ENCODE peak calls at places on chromosomes 12 and 14, in five cellular contexts. J is A549; E is CD8-positive, alpha-beta T cell; Q is choroid plexus epithelial cell; T is AG04449. F is an unnamed sample.

GRCh38 chr14:31024042-31024480 is 1.4 kb upstream of the AP4S1 start:
- DNase-seq in J (no peak), E (no peak), Q (no peak), T (no peak), F (no peak)

GRCh38 chr14:56949828-56950227 is 139.5 kb upstream of the OTX2 start:
- DNase-seq in J (no peak), E (no peak), Q (peak), T (no peak), F (no peak)

GRCh38 chr12:24233519-24234246 is 284.2 kb upstream of the SOX5 start:
- DNase-seq in J (no peak), E (no peak), Q (no peak), T (no peak), F (no peak)

GRCh38 chr14:90639641-90640040 is 176.6 kb downstream of the TTC7B start:
- DNase-seq in J (no peak), E (no peak), Q (no peak), T (no peak), F (no peak)

GRCh38 chr12:113103756-113104450 is 31.7 kb downstream of the RASAL1 start:
- DNase-seq in J (no peak), E (peak), Q (no peak), T (no peak), F (no peak)

GRCh38 chr14:96067985-96068930 is 29.1 kb downstream of the C14orf132 start:
- DNase-seq in J (no peak), E (no peak), Q (no peak), T (no peak), F (no peak)

GRCh38 chr14:103006991-103007520 is 50.3 kb downstream of the CDC42BPB start:
- DNase-seq in J (no peak), E (no peak), Q (no peak), T (no peak), F (no peak)

GRCh38 chr12:92759634-92760268 is 57.0 kb downstream of the PLEKHG7 start:
- DNase-seq in J (peak), E (no peak), Q (peak), T (peak), F (no peak)

GRCh38 chr14:94394025-94394493 is 5.7 kb upstream of the SERPINA1 start:
- DNase-seq in J (no peak), E (no peak), Q (no peak), T (no peak), F (no peak)

GRCh38 chr14:105659935-105660527 is 133.6 kb downstream of the TMEM121 start:
- DNase-seq in J (no peak), E (no peak), Q (no peak), T (no peak), F (no peak)

GRCh38 chr14:80906946-80907345 is 34.6 kb downstream of the CEP128 start:
- DNase-seq in J (no peak), E (no peak), Q (no peak), T (no peak), F (no peak)

GRCh38 chr14:80906336-80906735 is 35.2 kb downstream of the CEP128 start:
- DNase-seq in J (no peak), E (no peak), Q (no peak), T (no peak), F (no peak)

GRCh38 chr14:80901813-80902212 is 39.7 kb downstream of the CEP128 start:
- DNase-seq in J (no peak), E (no peak), Q (no peak), T (no peak), F (no peak)

GRCh38 chr14:80902608-80903007 is 38.9 kb downstream of the CEP128 start:
- DNase-seq in J (no peak), E (no peak), Q (no peak), T (no peak), F (no peak)

GRCh38 chr14:80901260-80901659 is 40.3 kb downstream of the CEP128 start:
- DNase-seq in J (no peak), E (no peak), Q (no peak), T (no peak), F (no peak)
- H3K4me3 ChIP-seq in J (no peak), E (no peak), Q (no peak), T (no peak), F (no peak)

GRCh38 chr12:2961705-2962104 is 2.5 kb downstream of the TEAD4 start:
- DNase-seq in J (no peak), E (no peak), Q (no peak), T (no peak), F (no peak)

GRCh38 chr12:2959508-2960431 is 573 bp downstream of the TEAD4 start:
- DNase-seq in J (peak), E (no peak), Q (peak), T (no peak), F (no peak)

GRCh38 chr12:2960432-2960956 is 1.3 kb downstream of the TEAD4 start:
- DNase-seq in J (peak), E (no peak), Q (peak), T (no peak), F (peak)

GRCh38 chr12:2959194-2959507 is at the start of gene TEAD4:
- DNase-seq in J (peak), E (no peak), Q (peak), T (no peak), F (no peak)

GRCh38 chr12:2960996-2961616 is 1.9 kb downstream of the TEAD4 start:
- DNase-seq in J (no peak), E (no peak), Q (peak), T (no peak), F (no peak)
- H3K4me3 ChIP-seq in J (peak), E (no peak), Q (peak), T (peak), F (peak)

GRCh38 chr12:105332925-105333324 is 2.4 kb downstream of the C12orf75 start:
- DNase-seq in J (no peak), E (no peak), Q (no peak), T (no peak), F (no peak)

GRCh38 chr12:105329926-105330282 is 587 bp upstream of the C12orf75 start:
- DNase-seq in J (no peak), E (no peak), Q (no peak), T (no peak), F (no peak)

GRCh38 chr12:105330283-105330937 is at the start of gene C12orf75:
- DNase-seq in J (peak), E (peak), Q (peak), T (no peak), F (peak)

GRCh38 chr12:105330938-105331804 is 680 bp downstream of the C12orf75 start:
- DNase-seq in J (no peak), E (peak), Q (no peak), T (no peak), F (no peak)

GRCh38 chr12:105331805-105332251 is 1.3 kb downstream of the C12orf75 start:
- DNase-seq in J (no peak), E (peak), Q (no peak), T (no peak), F (no peak)
- H3K4me3 ChIP-seq in J (peak), E (peak), Q (peak), T (peak), F (peak)

DNA sequence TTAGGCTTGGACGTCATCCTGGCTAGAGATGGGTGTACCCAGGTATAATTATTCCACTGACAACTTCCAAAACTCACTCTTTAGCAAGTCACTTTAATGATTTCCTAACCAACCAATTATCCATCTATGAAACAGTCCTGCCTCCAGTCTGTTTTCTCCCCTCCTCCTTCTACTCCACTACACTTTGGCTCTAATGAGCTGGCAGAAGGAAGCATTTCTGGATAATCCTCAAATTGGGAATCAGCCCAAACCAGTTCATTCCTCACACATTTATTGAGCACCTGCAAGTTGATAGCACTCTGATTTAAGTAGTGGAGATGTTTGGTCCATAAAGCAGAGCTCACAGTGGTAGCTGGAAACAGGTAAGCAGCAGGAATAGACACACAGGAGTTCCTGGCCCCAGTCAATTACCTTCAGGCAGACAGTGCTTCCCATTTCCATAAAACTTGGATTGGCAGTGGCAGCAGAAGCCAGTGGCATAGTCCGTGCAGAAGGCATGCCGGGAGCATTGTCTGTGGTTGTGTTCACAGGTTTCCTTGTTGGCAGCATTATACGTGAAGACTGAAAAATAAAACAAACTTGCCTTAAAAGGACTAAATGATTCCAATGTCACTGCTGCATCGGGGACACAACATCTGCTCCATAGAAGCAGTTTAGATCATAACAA is 26.4 kb downstream of the NID2 start:
- DNase-seq in J (no peak), E (no peak), Q (no peak), T (no peak), F (no peak)
- H3K4me3 ChIP-seq in J (no peak), E (no peak), Q (no peak), T (no peak), F (no peak)

GRCh38 chr14:88824314-88825077 is at the start of gene TTC8:
- DNase-seq in J (peak), E (peak), Q (peak), T (peak), F (peak)

GRCh38 chr14:88823968-88824313 is 510 bp upstream of the TTC8 start:
- DNase-seq in J (no peak), E (no peak), Q (no peak), T (no peak), F (no peak)

GRCh38 chr14:88825078-88825458 is 617 bp downstream of the TTC8 start:
- DNase-seq in J (peak), E (no peak), Q (peak), T (no peak), F (no peak)

GRCh38 chr14:88821888-88822287 is 2.6 kb upstream of the TTC8 start:
- DNase-seq in J (no peak), E (no peak), Q (no peak), T (no peak), F (no peak)

DNA sequence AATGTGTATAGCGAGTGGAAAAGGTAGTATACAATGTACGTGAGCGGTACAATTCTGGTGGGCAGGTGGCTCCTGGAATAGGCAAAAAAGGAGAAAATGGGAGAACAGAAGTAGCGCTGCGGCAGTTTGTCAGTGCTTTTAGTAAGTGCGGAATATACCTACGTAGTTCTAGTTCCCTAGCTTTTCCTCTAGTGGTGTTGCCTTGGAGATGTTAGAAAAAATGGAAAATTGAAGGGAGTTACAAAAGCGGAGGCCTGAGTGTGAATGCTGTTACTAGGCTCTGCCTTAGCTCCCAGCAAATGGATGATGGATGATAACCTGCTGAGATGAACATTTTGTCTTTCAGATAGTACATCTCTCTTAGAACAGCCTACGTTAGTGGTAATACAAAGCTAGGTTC is 1.1 kb downstream of the TTC8 start:
- DNase-seq in J (no peak), E (no peak), Q (no peak), T (no peak), F (no peak)
- H3K4me3 ChIP-seq in J (peak), E (no peak), Q (peak), T (peak), F (no peak)

DNA sequence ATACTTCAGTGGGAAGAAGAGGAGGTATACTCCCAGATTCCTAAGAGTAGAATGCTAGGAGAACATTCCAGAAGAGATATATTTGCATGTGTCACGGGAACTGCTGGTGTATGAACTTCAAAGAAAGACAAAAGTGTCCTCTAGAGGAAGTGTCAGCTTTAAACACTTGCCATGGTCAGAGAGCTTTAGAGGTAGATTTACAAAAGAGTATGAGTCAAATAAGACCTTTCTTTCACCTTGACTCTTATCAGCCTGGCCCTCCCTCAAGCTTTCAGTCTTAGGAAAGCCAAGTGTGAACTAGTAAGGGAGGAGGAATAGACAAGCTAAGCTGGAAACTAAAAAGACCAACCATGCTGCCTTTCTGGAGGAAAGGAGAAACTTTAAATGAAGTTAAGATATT is 34.7 kb downstream of the COX8C start:
- DNase-seq in J (no peak), E (no peak), Q (no peak), T (no peak), F (peak)
- H3K4me3 ChIP-seq in J (no peak), E (no peak), Q (no peak), T (no peak), F (no peak)

GRCh38 chr12:102950950-102951490 is 6.5 kb upstream of the ASCL1 start:
- DNase-seq in J (no peak), E (no peak), Q (no peak), T (no peak), F (no peak)
- H3K4me3 ChIP-seq in J (no peak), E (no peak), Q (no peak), T (no peak), F (no peak)

GRCh38 chr14:32820686-32821085 is 118.0 kb upstream of the NPAS3 start:
- DNase-seq in J (no peak), E (no peak), Q (no peak), T (no peak), F (no peak)
- H3K4me3 ChIP-seq in J (no peak), E (no peak), Q (no peak), T (no peak), F (no peak)

GRCh38 chr12:54390176-54390667 is 5.7 kb upstream of the ZNF385A start:
- DNase-seq in J (no peak), E (no peak), Q (no peak), T (no peak), F (no peak)
- H3K4me3 ChIP-seq in J (no peak), E (no peak), Q (no peak), T (no peak), F (no peak)